ENCODE peak calls at places on chromosomes 4 and X, in five cellular contexts. P is GM12891, S is HepG2, D is IMR-90, W is sigmoid colon. G is an unnamed sample.

GRCh38 chrX:20181563-20182329 is 40.1 kb upstream of the EIF1AX start:
- DNase-seq in P (no peak), S (no peak), W (no peak), D (no peak), G (no peak)

GRCh38 chr4:124708517-124709300 is 3.8 kb downstream of the ANKRD50 start:
- DNase-seq in D (peak), P (no peak), W (no peak), S (no peak), G (no peak)

GRCh38 chr4:41346306-41347061 is 89.8 kb downstream of the UCHL1 start:
- DNase-seq in D (no peak), W (no peak), S (no peak), P (no peak), G (no peak)

GRCh38 chrX:153061732-153062131 is 5.5 kb downstream of the PNMA3 start:
- DNase-seq in W (no peak), S (no peak), D (peak), P (no peak), G (peak)

GRCh38 chr4:55795342-55795741 is 24.2 kb upstream of the EXOC1L start:
- DNase-seq in S (no peak), W (no peak), D (no peak), P (no peak), G (no peak)

GRCh38 chrX:337331-337831 is 18.8 kb upstream of the GTPBP6 start:
- DNase-seq in S (no peak), P (no peak), W (peak), D (no peak), G (no peak)

GRCh38 chr4:6472387-6473263 is at the start of gene PPP2R2C:
- DNase-seq in S (no peak), D (no peak), P (no peak), W (peak), G (no peak)

GRCh38 chr4:181761130-181761529 is 482.1 kb upstream of the TENM3 start:
- DNase-seq in D (peak), P (no peak), W (no peak), S (no peak), G (no peak)

GRCh38 chr4:5992171-5993062 is 25.8 kb downstream of the C4orf50 start:
- DNase-seq in W (peak), P (no peak), S (no peak), D (no peak), G (no peak)

GRCh38 chr4:137530176-137530575 is 2.1 kb downstream of the PCDH18 start:
- DNase-seq in W (no peak), P (no peak), S (no peak), D (peak), G (no peak)

GRCh38 chr4:165865995-165866650 is 6.9 kb upstream of the TLL1 start:
- DNase-seq in S (no peak), P (no peak), D (no peak), W (no peak), G (no peak)

GRCh38 chr4:10106421-10107039 is 10.1 kb downstream of the WDR1 start:
- DNase-seq in W (peak), P (peak), D (peak), S (no peak), G (peak)

GRCh38 chrX:104098151-104098808 is 14.0 kb upstream of the ZCCHC18 start:
- DNase-seq in P (no peak), S (peak), W (peak), D (peak), G (peak)

GRCh38 chr4:187993827-187994226 is 1.7 kb upstream of the ZFP42 start:
- DNase-seq in D (peak), W (no peak), P (no peak), S (no peak), G (no peak)

GRCh38 chr4:118352843-118353373 is at the start of gene PRSS12:
- DNase-seq in W (peak), S (peak), P (peak), D (peak), G (peak)

GRCh38 chr4:31964691-31965090 is 1244.5 kb downstream of the PCDH7 start:
- DNase-seq in W (no peak), P (no peak), S (no peak), D (no peak), G (no peak)

GRCh38 chr4:133969202-133969873 is 232.3 kb downstream of the PABPC4L start:
- DNase-seq in D (peak), P (no peak), W (no peak), S (no peak), G (peak)

GRCh38 chrX:47513697-47514085 is 30.7 kb upstream of the ZNF41 start:
- DNase-seq in W (no peak), D (no peak), S (no peak), P (no peak), G (no peak)

GRCh38 chr4:144343143-144343755 is 202.7 kb upstream of the GYPA start:
- DNase-seq in P (no peak), W (no peak), D (no peak), S (no peak), G (no peak)

GRCh38 chr4:73984736-73985527 is 3.1 kb downstream of the PPBP start:
- DNase-seq in S (no peak), D (peak), P (no peak), W (no peak), G (no peak)

GRCh38 chr4:66034671-66035070 is 364.4 kb upstream of the EPHA5 start:
- DNase-seq in P (no peak), D (no peak), W (no peak), S (no peak), G (no peak)

GRCh38 chr4:4693258-4693657 is 151.4 kb upstream of the STX18 start:
- DNase-seq in W (no peak), S (peak), D (no peak), P (no peak), G (no peak)

GRCh38 chr4:118790544-118790943 is 45.4 kb downstream of the SEC24D start:
- DNase-seq in W (no peak), S (no peak), D (no peak), P (no peak), G (no peak)

GRCh38 chr4:38387819-38388218 is 276.2 kb upstream of the KLF3 start:
- DNase-seq in S (no peak), W (no peak), P (no peak), D (no peak), G (no peak)

GRCh38 chrX:53422915-53423268 is 219 bp downstream of the RIBC1 start:
- DNase-seq in P (no peak), W (no peak), S (no peak), D (no peak), G (no peak)

GRCh38 chr4:2067446-2068197 is 8.5 kb downstream of the NAT8L start:
- DNase-seq in D (no peak), P (no peak), S (no peak), W (peak), G (no peak)

GRCh38 chrX:103211012-103211715 is 3.7 kb upstream of the BEX4 start:
- DNase-seq in S (peak), P (no peak), D (peak), W (peak), G (peak)

GRCh38 chr4:15719506-15719905 is 16.6 kb downstream of the BST1 start:
- DNase-seq in W (no peak), S (no peak), D (no peak), P (no peak), G (no peak)

GRCh38 chr4:17717301-17717700 is 64.1 kb downstream of the FAM184B start:
- DNase-seq in D (no peak), W (no peak), P (no peak), S (no peak), G (no peak)

GRCh38 chr4:93878566-93878965 is 50.0 kb downstream of the ATOH1 start:
- DNase-seq in P (no peak), S (no peak), W (no peak), D (no peak), G (no peak)

GRCh38 chr4:93870876-93871458 is 42.4 kb downstream of the ATOH1 start:
- DNase-seq in D (no peak), P (no peak), W (no peak), S (no peak), G (no peak)

GRCh38 chr4:93879919-93880318 is 51.4 kb downstream of the ATOH1 start:
- DNase-seq in P (no peak), S (no peak), W (no peak), D (no peak), G (no peak)

GRCh38 chr4:93876739-93877138 is 48.2 kb downstream of the ATOH1 start:
- DNase-seq in S (no peak), P (no peak), D (no peak), W (no peak), G (no peak)
- TF ChIP-seq POLR2A in S (no peak), P (no peak), D (no peak), W (no peak), G (no peak)

DNA sequence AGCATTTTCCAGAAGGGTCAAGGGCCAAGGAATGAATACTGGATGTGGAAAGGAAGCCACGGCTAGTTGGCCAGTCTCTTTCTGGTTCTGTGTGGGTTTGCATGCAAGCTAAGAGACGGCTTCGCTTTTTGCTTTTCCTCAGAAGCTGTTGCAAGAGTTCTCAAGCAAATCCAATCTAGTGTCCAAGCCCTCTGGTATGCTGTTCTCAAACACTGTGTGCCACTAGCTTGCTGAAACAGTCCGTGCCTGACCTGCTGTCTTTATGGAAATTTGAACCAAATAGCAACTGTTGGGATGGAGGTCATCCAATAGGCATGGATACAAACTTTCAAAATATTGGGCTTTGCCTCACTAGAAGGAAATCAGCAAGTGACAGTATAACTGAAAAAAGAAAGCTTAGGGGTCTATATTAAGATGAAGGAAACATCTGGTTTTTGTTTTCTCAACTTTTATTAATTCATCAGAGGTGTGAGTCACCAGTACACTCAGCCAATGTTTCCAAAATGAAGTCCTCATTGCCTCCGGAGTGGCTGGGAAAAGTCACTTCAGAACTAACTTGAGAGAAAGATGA is 70.5 kb downstream of the SLC9A6 start:
- DNase-seq in P (no peak), D (peak), W (peak), S (no peak), G (no peak)
- TF ChIP-seq POLR2A in P (no peak), D (no peak), W (no peak), S (no peak), G (no peak)

DNA sequence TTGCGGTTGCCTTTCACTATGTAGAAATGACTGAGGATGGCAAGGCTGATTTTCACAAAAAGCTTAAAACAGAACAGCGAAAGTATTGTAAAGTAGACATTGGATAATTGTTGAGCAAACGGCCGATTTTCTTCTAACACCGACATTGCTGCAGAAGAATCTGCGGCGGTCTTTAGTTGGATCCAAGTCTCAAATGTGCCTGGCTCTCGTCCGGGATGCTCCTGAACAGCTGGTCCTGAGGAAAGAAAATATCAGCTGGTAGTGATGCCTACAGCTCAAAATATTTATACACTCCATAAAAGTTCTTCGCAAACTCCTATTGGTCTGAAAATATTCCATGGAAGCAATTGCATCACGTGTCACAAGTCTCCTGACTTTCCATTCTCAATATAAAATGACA is at the start of gene ASB5:
- DNase-seq in P (no peak), W (no peak), S (no peak), D (no peak), G (no peak)
- TF ChIP-seq POLR2A in P (no peak), W (no peak), S (no peak), D (no peak), G (no peak)

DNA sequence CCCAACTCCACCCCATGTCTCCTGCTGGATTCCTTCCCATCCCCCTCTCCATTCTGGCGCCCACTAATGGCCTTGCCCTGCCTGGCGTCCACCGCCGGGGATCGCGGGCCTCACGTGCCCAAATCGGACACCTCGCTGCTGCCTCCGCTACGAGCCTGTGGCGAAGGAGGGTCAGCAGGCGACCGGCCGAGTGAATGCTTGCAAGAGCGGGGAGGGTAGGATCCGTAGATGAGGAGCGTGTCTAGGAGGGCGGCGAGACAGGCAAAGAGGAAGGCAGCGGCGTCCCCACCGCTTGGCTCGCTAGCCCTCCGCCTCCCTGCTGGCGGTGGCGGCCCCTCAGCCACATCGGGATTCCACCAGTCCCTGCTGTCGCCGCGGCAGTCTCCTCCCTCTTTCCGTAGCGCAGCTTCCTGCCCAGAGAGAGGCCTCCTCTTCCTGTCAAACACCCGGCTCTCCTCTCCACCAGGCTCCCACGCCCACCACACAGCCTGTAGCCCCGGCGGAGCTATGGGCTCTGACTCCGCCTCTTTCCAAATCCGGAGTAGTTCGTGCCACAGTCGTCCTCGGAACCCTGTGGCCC is at the start of gene SPIN2B:
- DNase-seq in W (peak), P (peak), D (peak), S (peak), G (peak)
- TF ChIP-seq POLR2A in W (peak), P (peak), D (no peak), S (peak), G (peak)

GRCh38 chr4:83109480-83110221 is 4.9 kb downstream of the PLAC8 start:
- DNase-seq in S (no peak), D (peak), P (peak), W (peak), G (peak)
- TF ChIP-seq POLR2A in S (no peak), D (no peak), P (no peak), W (no peak), G (no peak)

DNA sequence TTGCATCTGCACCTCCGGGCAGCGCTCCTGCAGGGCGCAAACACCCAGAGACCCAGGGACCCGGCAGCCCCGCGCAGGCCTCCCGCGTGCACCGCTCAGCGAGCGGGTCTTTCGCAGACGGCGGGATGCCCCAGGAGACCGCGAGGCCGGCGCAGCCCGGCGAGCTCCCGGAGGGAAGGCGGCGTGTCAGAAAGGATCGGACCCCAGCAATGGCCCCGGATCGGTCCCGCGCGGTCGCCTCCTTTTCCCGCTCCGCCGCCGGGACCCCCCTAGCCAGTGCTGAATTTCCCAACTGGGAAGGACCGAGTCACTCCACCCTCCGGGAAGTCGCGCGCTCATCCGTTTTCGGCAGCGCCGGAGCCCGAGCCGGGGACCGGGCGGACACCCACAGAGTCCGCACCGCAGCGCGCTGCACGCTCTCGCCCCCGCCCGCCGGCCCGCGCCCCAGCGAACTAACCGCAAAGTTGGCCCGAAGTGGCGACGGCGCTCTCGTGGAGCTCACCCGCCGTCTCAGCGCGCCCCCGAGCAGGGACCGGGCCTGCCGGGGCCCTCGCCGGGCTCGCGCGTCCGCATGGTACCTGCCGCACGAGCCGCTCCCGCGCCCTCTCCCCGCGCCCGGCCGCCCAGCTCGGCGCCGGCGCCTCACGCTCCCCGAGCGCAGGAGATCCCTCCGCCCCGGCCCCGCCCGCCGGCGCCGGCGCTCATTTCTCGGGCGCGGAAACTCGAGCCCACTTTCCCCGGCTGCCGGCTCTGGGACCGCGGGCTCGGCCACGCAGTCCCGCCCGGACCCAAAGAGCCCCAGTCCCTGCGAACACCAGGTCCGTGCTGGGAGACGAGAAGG is at the start of gene FAT1:
- DNase-seq in W (peak), D (peak), S (peak), P (peak), G (peak)
- TF ChIP-seq POLR2A in W (peak), D (peak), S (peak), P (no peak), G (no peak)

GRCh38 chrX:65667503-65668355 is at the start of gene MSN:
- DNase-seq in S (no peak), W (peak), P (peak), D (peak), G (peak)
- TF ChIP-seq POLR2A in S (no peak), W (peak), P (peak), D (peak), G (peak)

GRCh38 chr4:112677519-112678091 is 40.7 kb downstream of the LARP7 start:
- DNase-seq in P (no peak), S (peak), D (no peak), W (no peak), G (peak)
- TF ChIP-seq POLR2A in P (no peak), S (no peak), D (no peak), W (no peak), G (no peak)

GRCh38 chr4:186727149-186727976 is 3.7 kb upstream of the FAT1 start:
- DNase-seq in S (no peak), D (peak), P (no peak), W (no peak), G (peak)
- TF ChIP-seq POLR2A in S (no peak), D (no peak), P (no peak), W (no peak), G (no peak)